ENCODE peak calls at places on chromosomes 4 and X, in five cellular contexts. One of them, this sample, is unnamed.

GRCh38 chr4:139555073-139555704 is 830 bp downstream of the SETD7 start:
- DNase-seq in transverse colon: peak; percentile 89
- DNase-seq in GM06990: peak; percentile 60
- DNase-seq in H1: peak; percentile 85
- DNase-seq in natural killer cell: peak; percentile 54
- DNase-seq in this sample: peak; percentile 71

GRCh38 chr4:38075370-38076152 is 115.4 kb downstream of the PTTG2 start:
- DNase-seq in transverse colon: peak; percentile 42
- DNase-seq in GM06990: no peak
- DNase-seq in H1: no peak
- DNase-seq in natural killer cell: no peak
- DNase-seq in this sample: no peak

GRCh38 chrX:30973784-30974427 is 84.9 kb upstream of the TAB3 start:
- DNase-seq in transverse colon: no peak
- DNase-seq in GM06990: no peak
- DNase-seq in H1: no peak
- DNase-seq in natural killer cell: no peak
- DNase-seq in this sample: no peak

GRCh38 chr4:20362148-20362547 is 110.4 kb downstream of the SLIT2 start:
- DNase-seq in transverse colon: no peak
- DNase-seq in GM06990: no peak
- DNase-seq in H1: no peak
- DNase-seq in natural killer cell: no peak
- DNase-seq in this sample: no peak

GRCh38 chrX:131763674-131764073 is 219.8 kb downstream of the OR13H1 start:
- DNase-seq in transverse colon: peak; percentile 89
- DNase-seq in GM06990: peak; percentile 74
- DNase-seq in H1: no peak
- DNase-seq in natural killer cell: no peak
- DNase-seq in this sample: no peak

GRCh38 chr4:74623041-74623440 is 171.3 kb downstream of the BTC start:
- DNase-seq in transverse colon: peak; percentile 16
- DNase-seq in GM06990: no peak
- DNase-seq in H1: no peak
- DNase-seq in natural killer cell: no peak
- DNase-seq in this sample: no peak

GRCh38 chr4:42554072-42554471 is 102.8 kb downstream of the ATP8A1 start:
- DNase-seq in transverse colon: no peak
- DNase-seq in GM06990: no peak
- DNase-seq in H1: no peak
- DNase-seq in natural killer cell: no peak
- DNase-seq in this sample: no peak

GRCh38 chrX:314781-315595 is 3.6 kb downstream of the GTPBP6 start:
- DNase-seq in transverse colon: no peak
- DNase-seq in GM06990: no peak
- DNase-seq in H1: no peak
- DNase-seq in natural killer cell: no peak
- DNase-seq in this sample: no peak

GRCh38 chr4:167232805-167233522 is 1.3 kb downstream of the SPOCK3 start:
- DNase-seq in transverse colon: no peak
- DNase-seq in GM06990: no peak
- DNase-seq in H1: peak; percentile 51
- DNase-seq in natural killer cell: no peak
- DNase-seq in this sample: no peak

GRCh38 chrX:55919367-55920221 is 202.0 kb downstream of the RRAGB start:
- DNase-seq in transverse colon: peak; percentile 54
- DNase-seq in GM06990: peak; percentile 82
- DNase-seq in H1: no peak
- DNase-seq in natural killer cell: no peak
- DNase-seq in this sample: peak; percentile 50

GRCh38 chr4:16168144-16168543 is 58.1 kb downstream of the TAPT1 start:
- DNase-seq in transverse colon: no peak
- DNase-seq in GM06990: no peak
- DNase-seq in H1: no peak
- DNase-seq in natural killer cell: no peak
- DNase-seq in this sample: no peak

GRCh38 chr4:67035501-67035900 is 509.8 kb downstream of the CENPC start:
- DNase-seq in transverse colon: no peak
- DNase-seq in GM06990: no peak
- DNase-seq in H1: no peak
- DNase-seq in natural killer cell: no peak
- DNase-seq in this sample: no peak

GRCh38 chrX:31132803-31133202 is 61.0 kb upstream of the FTHL17 start:
- DNase-seq in transverse colon: no peak
- DNase-seq in GM06990: no peak
- DNase-seq in H1: no peak
- DNase-seq in natural killer cell: no peak
- DNase-seq in this sample: no peak

GRCh38 chrX:40552768-40553167 is 28.0 kb upstream of the ATP6AP2 start:
- DNase-seq in transverse colon: no peak
- DNase-seq in GM06990: no peak
- DNase-seq in H1: no peak
- DNase-seq in natural killer cell: no peak
- DNase-seq in this sample: no peak

GRCh38 chr4:103443324-103443723 is 245.2 kb upstream of the CENPE start:
- DNase-seq in transverse colon: no peak
- DNase-seq in GM06990: no peak
- DNase-seq in H1: no peak
- DNase-seq in natural killer cell: no peak
- DNase-seq in this sample: no peak
- TF ChIP-seq CTCF in transverse colon: no peak
- TF ChIP-seq CTCF in GM06990: no peak
- TF ChIP-seq CTCF in H1: no peak
- TF ChIP-seq CTCF in natural killer cell: no peak
- TF ChIP-seq CTCF in this sample: no peak

GRCh38 chr4:1233641-1234277 is 15.2 kb downstream of the CTBP1 start:
- DNase-seq in transverse colon: no peak
- DNase-seq in GM06990: no peak
- DNase-seq in H1: no peak
- DNase-seq in natural killer cell: no peak
- DNase-seq in this sample: no peak
- TF ChIP-seq CTCF in transverse colon: peak; percentile 17
- TF ChIP-seq CTCF in GM06990: peak; percentile 1
- TF ChIP-seq CTCF in H1: no peak
- TF ChIP-seq CTCF in natural killer cell: no peak
- TF ChIP-seq CTCF in this sample: no peak

GRCh38 chr4:25842229-25842840 is 20.5 kb downstream of the SEL1L3 start:
- DNase-seq in transverse colon: peak; percentile 36
- DNase-seq in GM06990: peak; percentile 56
- DNase-seq in H1: peak; percentile 63
- DNase-seq in natural killer cell: no peak
- DNase-seq in this sample: peak; percentile 51
- TF ChIP-seq CTCF in transverse colon: no peak
- TF ChIP-seq CTCF in GM06990: peak; percentile 32
- TF ChIP-seq CTCF in H1: peak; percentile 48
- TF ChIP-seq CTCF in natural killer cell: no peak
- TF ChIP-seq CTCF in this sample: no peak

DNA sequence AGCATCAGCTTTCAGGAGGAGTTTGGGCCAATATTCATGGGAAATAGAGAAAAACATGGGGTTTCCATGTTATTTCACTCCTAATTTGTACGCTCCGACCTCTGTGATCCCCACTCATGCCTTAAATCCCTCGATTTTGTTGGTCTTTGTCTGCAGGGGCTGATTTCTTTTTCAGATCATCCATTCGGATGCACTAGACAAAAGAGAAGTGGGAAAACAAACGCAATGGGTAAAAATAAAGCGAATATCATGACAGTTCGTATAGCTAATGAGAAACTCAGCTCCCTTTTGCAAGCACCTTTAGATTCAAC is 139.1 kb upstream of the PLAC1 start:
- DNase-seq in transverse colon: no peak
- DNase-seq in GM06990: no peak
- DNase-seq in H1: no peak
- DNase-seq in natural killer cell: no peak
- DNase-seq in this sample: no peak
- TF ChIP-seq CTCF in transverse colon: no peak
- TF ChIP-seq CTCF in GM06990: no peak
- TF ChIP-seq CTCF in H1: no peak
- TF ChIP-seq CTCF in natural killer cell: no peak
- TF ChIP-seq CTCF in this sample: no peak

DNA sequence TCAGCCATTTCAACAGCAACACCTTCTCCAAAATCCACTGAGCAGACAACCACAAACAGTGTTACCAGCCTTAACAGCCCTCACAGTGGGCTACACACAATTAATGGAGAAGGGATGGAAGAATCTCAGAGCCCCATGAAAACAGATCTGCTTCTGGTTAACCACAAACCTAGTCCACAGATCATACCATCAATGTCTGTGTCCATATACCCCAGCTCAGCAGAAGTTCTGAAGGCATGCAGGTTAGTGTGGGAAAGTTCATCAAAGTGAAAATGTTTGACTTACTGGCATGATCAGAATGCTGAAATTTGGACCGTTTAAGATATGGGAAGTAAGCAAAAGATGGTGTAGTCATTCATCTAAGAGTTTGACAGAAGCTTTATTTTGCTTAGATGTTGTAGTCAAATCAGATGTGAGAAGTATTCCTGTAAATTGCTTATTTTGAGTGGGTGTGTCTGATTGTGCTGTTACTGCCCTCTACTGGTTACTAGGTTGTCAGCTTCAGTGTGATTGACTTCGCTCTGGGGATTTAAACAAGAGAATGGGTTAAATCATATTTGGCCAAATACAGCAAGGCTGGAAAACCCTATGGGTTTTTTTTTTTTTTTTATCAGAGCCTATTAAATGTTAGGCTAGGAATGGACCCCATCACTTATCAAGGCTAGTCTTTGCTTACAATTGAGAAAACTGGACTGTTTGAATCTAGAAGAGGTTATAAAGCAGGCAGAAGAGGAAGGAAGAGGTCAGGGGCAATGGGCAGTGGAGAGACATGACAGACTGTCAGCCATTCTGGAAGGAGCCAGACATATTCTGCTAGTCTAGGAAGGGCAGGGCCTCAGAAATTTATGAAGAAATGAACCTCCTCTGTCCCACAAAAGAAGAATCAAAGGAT is 130.3 kb downstream of the DIPK2B start:
- DNase-seq in transverse colon: no peak
- DNase-seq in GM06990: peak; percentile 20
- DNase-seq in H1: no peak
- DNase-seq in natural killer cell: no peak
- DNase-seq in this sample: no peak
- TF ChIP-seq CTCF in transverse colon: peak; percentile 47
- TF ChIP-seq CTCF in GM06990: peak; percentile 69
- TF ChIP-seq CTCF in H1: peak; percentile 47
- TF ChIP-seq CTCF in natural killer cell: peak; percentile 53
- TF ChIP-seq CTCF in this sample: no peak